ENCODE peak calls at places on chromosomes 7 and 10, in six cellular contexts. L, O, I, A, Q and E are unnamed samples.
A peak's percentile ranks its signal among the peaks of the same experiment; 100 is the strongest.

GRCh38 chr10:48236199-48236621 is 38.3 kb downstream of the FRMPD2 start:
- DNase-seq in L (no peak), O (no peak), I (no peak), A (no peak), Q (no peak), E (peak; percentile 47)

GRCh38 chr7:55207423-55207822 is 157.7 kb upstream of the LANCL2 start:
- DNase-seq in L (no peak), O (no peak), I (no peak), A (no peak), Q (no peak), E (no peak)

GRCh38 chr7:40765633-40766032 is 630.8 kb downstream of the SUGCT start:
- DNase-seq in L (no peak), O (peak; percentile 33), I (no peak), A (no peak), Q (no peak), E (no peak)

GRCh38 chr10:79111427-79111826 is 42.7 kb downstream of the ZMIZ1 start:
- DNase-seq in L (no peak), O (no peak), I (no peak), A (no peak), Q (no peak), E (no peak)

GRCh38 chr10:109939253-109939961 is 16.1 kb upstream of the XPNPEP1 start:
- DNase-seq in L (no peak), O (no peak), I (no peak), A (no peak), Q (no peak), E (no peak)

GRCh38 chr7:32892521-32893224 is 1.1 kb upstream of the KBTBD2 start:
- DNase-seq in L (peak; percentile 30), O (peak; percentile 55), I (peak; percentile 40), A (peak; percentile 49), Q (peak; percentile 66), E (peak; percentile 68)

GRCh38 chr10:84291389-84291788 is 37.0 kb upstream of the CCSER2 start:
- DNase-seq in L (no peak), O (peak; percentile 51), I (no peak), A (peak; percentile 88), Q (peak; percentile 24), E (no peak)

GRCh38 chr10:87723500-87723899 is 63.8 kb downstream of the PAPSS2 start:
- DNase-seq in L (no peak), O (no peak), I (no peak), A (no peak), Q (no peak), E (no peak)

GRCh38 chr7:121107923-121108498 is 119.5 kb downstream of the CPED1 start:
- DNase-seq in L (peak; percentile 21), O (peak; percentile 74), I (no peak), A (peak; percentile 78), Q (no peak), E (no peak)

GRCh38 chr10:119208553-119208940 is 1.2 kb downstream of the GRK5 start:
- DNase-seq in L (no peak), O (no peak), I (no peak), A (no peak), Q (no peak), E (no peak)

GRCh38 chr10:3195706-3196105 is 23.1 kb upstream of the PITRM1 start:
- DNase-seq in L (no peak), O (no peak), I (no peak), A (no peak), Q (no peak), E (no peak)

GRCh38 chr10:43336641-43337318 is 34.7 kb upstream of the FXYD4 start:
- DNase-seq in L (no peak), O (no peak), I (no peak), A (no peak), Q (no peak), E (no peak)

GRCh38 chr10:86304436-86304835 is 62.2 kb downstream of the GRID1 start:
- DNase-seq in L (no peak), O (no peak), I (no peak), A (no peak), Q (no peak), E (no peak)

GRCh38 chr7:44634839-44635591 is 28.6 kb downstream of the OGDH start:
- DNase-seq in L (no peak), O (no peak), I (no peak), A (peak; percentile 17), Q (peak; percentile 31), E (no peak)

GRCh38 chr7:55233001-55233400 is 132.1 kb upstream of the LANCL2 start:
- DNase-seq in L (no peak), O (no peak), I (no peak), A (no peak), Q (no peak), E (no peak)

GRCh38 chr7:132709971-132710567 is 133.8 kb upstream of the PLXNA4 start:
- DNase-seq in L (peak; percentile 21), O (no peak), I (no peak), A (peak; percentile 37), Q (peak; percentile 34), E (no peak)

GRCh38 chr7:19305698-19306097 is 160.5 kb upstream of the FERD3L start:
- DNase-seq in L (peak; percentile 4), O (no peak), I (no peak), A (no peak), Q (no peak), E (no peak)

GRCh38 chr7:87152112-87152896 is at the start of gene DMTF1:
- DNase-seq in L (peak; percentile 93), O (peak; percentile 93), I (peak; percentile 83), A (peak; percentile 96), Q (peak; percentile 89), E (peak; percentile 94)

GRCh38 chr10:34906021-34906965 is 91.2 kb upstream of the PARD3 start:
- DNase-seq in L (no peak), O (no peak), I (peak; percentile 25), A (peak; percentile 42), Q (no peak), E (no peak)

GRCh38 chr7:14389052-14389988 is 399.9 kb upstream of the ETV1 start:
- DNase-seq in L (no peak), O (no peak), I (no peak), A (peak; percentile 47), Q (no peak), E (no peak)

GRCh38 chr7:116632349-116632748 is 39.6 kb upstream of the MET start:
- DNase-seq in L (no peak), O (no peak), I (no peak), A (no peak), Q (no peak), E (no peak)

GRCh38 chr7:55512635-55513034 is 59.7 kb downstream of the VOPP1 start:
- DNase-seq in L (no peak), O (no peak), I (no peak), A (no peak), Q (no peak), E (no peak)

GRCh38 chr10:133167693-133168616 is 7.9 kb downstream of the KNDC1 start:
- DNase-seq in L (no peak), O (no peak), I (no peak), A (no peak), Q (no peak), E (no peak)

GRCh38 chr7:128434413-128435310 is 21.0 kb upstream of the HILPDA start:
- DNase-seq in L (no peak), O (no peak), I (no peak), A (no peak), Q (no peak), E (no peak)

GRCh38 chr7:75993689-75994387 is 557 bp downstream of the TMEM120A start:
- DNase-seq in L (peak; percentile 73), O (no peak), I (peak; percentile 50), A (peak; percentile 84), Q (peak; percentile 28), E (no peak)

GRCh38 chr7:461453-462172 is 58.0 kb downstream of the PDGFA start:
- DNase-seq in L (no peak), O (no peak), I (no peak), A (no peak), Q (no peak), E (no peak)

GRCh38 chr7:136709876-136710275 is 158.6 kb upstream of the CHRM2 start:
- DNase-seq in L (no peak), O (no peak), I (no peak), A (peak; percentile 72), Q (no peak), E (no peak)

GRCh38 chr10:102678842-102679289 is 34.6 kb downstream of the TRIM8 start:
- DNase-seq in L (no peak), O (peak; percentile 27), I (peak; percentile 84), A (peak; percentile 92), Q (peak; percentile 42), E (no peak)

GRCh38 chr7:25858562-25859411 is 293.2 kb upstream of the NFE2L3 start:
- DNase-seq in L (no peak), O (no peak), I (peak; percentile 21), A (no peak), Q (peak; percentile 10), E (no peak)

GRCh38 chr7:5997210-5997808 is 11.5 kb downstream of the PMS2 start:
- DNase-seq in L (peak; percentile 59), O (peak; percentile 55), I (no peak), A (peak; percentile 48), Q (peak; percentile 54), E (no peak)
- TF ChIP-seq CTCF in L (peak; percentile 65), O (peak; percentile 54), I (peak; percentile 77), A (peak; percentile 64), Q (peak; percentile 63), E (peak; percentile 76)

GRCh38 chr10:114458216-114458615 is 53.9 kb upstream of the AFAP1L2 start:
- DNase-seq in L (no peak), O (no peak), I (no peak), A (no peak), Q (no peak), E (no peak)

GRCh38 chr10:114453576-114453975 is 49.3 kb upstream of the AFAP1L2 start:
- DNase-seq in L (no peak), O (no peak), I (no peak), A (no peak), Q (no peak), E (no peak)

GRCh38 chr10:114458955-114459354 is 54.7 kb upstream of the AFAP1L2 start:
- DNase-seq in L (peak; percentile 58), O (peak; percentile 30), I (peak; percentile 57), A (no peak), Q (peak; percentile 70), E (no peak)
- TF ChIP-seq CTCF in L (peak; percentile 38), O (peak; percentile 48), I (peak; percentile 59), A (peak; percentile 41), Q (peak; percentile 43), E (peak; percentile 73)

GRCh38 chr7:4641091-4641666 is 40.9 kb upstream of the FOXK1 start:
- DNase-seq in L (no peak), O (no peak), I (no peak), A (no peak), Q (no peak), E (no peak)
- TF ChIP-seq CTCF in L (no peak), O (no peak), I (no peak), A (peak; percentile 7), Q (peak; percentile 21), E (peak; percentile 55)

DNA sequence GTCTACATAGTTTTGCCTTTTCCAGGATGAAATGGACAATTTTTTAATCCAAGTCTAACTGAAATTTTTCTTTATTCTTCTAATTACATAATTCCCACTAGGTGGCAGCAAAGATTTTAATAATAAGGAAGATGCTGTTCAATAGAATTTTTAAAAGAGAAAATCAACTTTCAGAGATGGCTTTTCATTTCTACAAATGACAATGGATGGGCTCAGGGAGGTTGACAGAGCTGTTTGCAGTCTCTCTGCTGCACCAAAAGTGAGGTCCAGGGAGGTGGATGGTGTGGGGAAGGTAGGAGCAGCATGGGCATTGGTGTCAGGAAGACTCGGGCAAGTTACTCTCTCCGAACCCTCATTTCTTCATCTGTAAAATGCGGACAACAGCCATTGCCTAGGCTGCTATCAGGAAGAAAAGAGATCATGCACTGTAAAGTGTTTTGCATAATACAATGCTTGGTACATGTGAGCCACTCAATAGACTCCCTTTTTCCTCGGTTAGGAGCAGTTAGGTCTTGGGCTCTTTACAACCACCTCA is 107.3 kb downstream of the ABLIM1 start:
- DNase-seq in L (no peak), O (peak; percentile 49), I (no peak), A (peak; percentile 65), Q (no peak), E (no peak)
- TF ChIP-seq CTCF in L (peak; percentile 27), O (peak; percentile 54), I (peak; percentile 73), A (peak; percentile 13), Q (peak; percentile 78), E (peak; percentile 83)